ENCODE peak calls at places on chromosomes 7 and 10, in four cellular contexts. L is stimulated activated CD8-positive, alpha-beta memory T cell treated with anti-CD3 and anti-CD28 coated beads, Interleukin-4, amount 100 ng/mL, for 24 hours; J is GM19239; T is trophoblast cell. R is an unnamed sample.

GRCh38 chr10:118963963-118964362 is 65.6 kb upstream of the NANOS1 start:
- DNase-seq in J (no peak), L (no peak), T (no peak), R (no peak)

GRCh38 chr7:3730271-3730670 is 429.2 kb downstream of the SDK1 start:
- DNase-seq in T (no peak), L (no peak), J (no peak), R (no peak)

GRCh38 chr10:11720260-11720741 is 21.9 kb upstream of the ECHDC3 start:
- DNase-seq in J (no peak), L (no peak), T (peak), R (no peak)

GRCh38 chr10:1548596-1548995 is 188.7 kb downstream of the ADARB2 start:
- DNase-seq in J (peak), T (no peak), L (no peak), R (no peak)

GRCh38 chr7:128831178-128831993 is 1.2 kb downstream of the FLNC start:
- DNase-seq in J (no peak), T (no peak), L (no peak), R (peak)

GRCh38 chr7:11613292-11613930 is 218.6 kb downstream of the THSD7A start:
- DNase-seq in J (no peak), L (no peak), T (no peak), R (no peak)

GRCh38 chr10:98555011-98555619 is 108.4 kb upstream of the HPS1 start:
- DNase-seq in T (no peak), J (no peak), L (no peak), R (peak)

GRCh38 chr7:1418505-1419309 is 40.6 kb downstream of the MICALL2 start:
- DNase-seq in L (no peak), T (no peak), J (no peak), R (peak)

GRCh38 chr7:141695803-141696289 is 6.1 kb downstream of the DENND11 start:
- DNase-seq in T (no peak), J (no peak), L (no peak), R (no peak)

R was measured in mesenchymal stem cell.